ENCODE peak calls at places on chromosomes 1 and 21, in ten cellular contexts. One of them, this sample, is unnamed.

GRCh38 chr1:26351591-26352337 is 2.2 kb downstream of the CRYBG2 start:
- DNase-seq in mucosa of descending colon: no peak
- DNase-seq in fibroblast of villous mesenchyme: no peak
- DNase-seq in left lung: no peak
- DNase-seq in ovary: no peak
- DNase-seq in breast epithelium: no peak
- DNase-seq in LNCaP clone FGC: no peak
- DNase-seq in pancreas: no peak
- DNase-seq in HFF-Myc: no peak
- DNase-seq in fibroblast of pulmonary artery: no peak
- DNase-seq in this sample: no peak

GRCh38 chr1:226248091-226248490 is 24.6 kb downstream of the MIXL1 start:
- DNase-seq in HFF-Myc: no peak
- DNase-seq in left lung: no peak
- DNase-seq in fibroblast of villous mesenchyme: peak; percentile 69
- DNase-seq in mucosa of descending colon: no peak
- DNase-seq in ovary: no peak
- DNase-seq in pancreas: no peak
- DNase-seq in breast epithelium: no peak
- DNase-seq in fibroblast of pulmonary artery: peak; percentile 83
- DNase-seq in LNCaP clone FGC: no peak
- DNase-seq in this sample: no peak

GRCh38 chr1:157691285-157691920 is 9.2 kb downstream of the FCRL3 start:
- DNase-seq in left lung: no peak
- DNase-seq in ovary: no peak
- DNase-seq in mucosa of descending colon: no peak
- DNase-seq in fibroblast of pulmonary artery: peak; percentile 23
- DNase-seq in fibroblast of villous mesenchyme: peak; percentile 11
- DNase-seq in breast epithelium: no peak
- DNase-seq in HFF-Myc: peak; percentile 22
- DNase-seq in LNCaP clone FGC: peak; percentile 33
- DNase-seq in pancreas: no peak
- DNase-seq in this sample: no peak

GRCh38 chr1:35560256-35561225 is 2.9 kb downstream of the NCDN start:
- DNase-seq in LNCaP clone FGC: no peak
- DNase-seq in breast epithelium: peak; percentile 85
- DNase-seq in mucosa of descending colon: no peak
- DNase-seq in fibroblast of pulmonary artery: no peak
- DNase-seq in pancreas: peak; percentile 88
- DNase-seq in ovary: peak; percentile 51
- DNase-seq in HFF-Myc: no peak
- DNase-seq in fibroblast of villous mesenchyme: no peak
- DNase-seq in left lung: peak; percentile 77
- DNase-seq in this sample: no peak

GRCh38 chr1:36457691-36458090 is 6.5 kb downstream of the MRPS15 start:
- DNase-seq in fibroblast of villous mesenchyme: no peak
- DNase-seq in LNCaP clone FGC: no peak
- DNase-seq in left lung: no peak
- DNase-seq in mucosa of descending colon: no peak
- DNase-seq in ovary: no peak
- DNase-seq in fibroblast of pulmonary artery: no peak
- DNase-seq in HFF-Myc: no peak
- DNase-seq in pancreas: peak; percentile 3
- DNase-seq in breast epithelium: no peak
- DNase-seq in this sample: no peak

GRCh38 chr1:151156515-151156819 is at the start of gene TNFAIP8L2:
- DNase-seq in ovary: no peak
- DNase-seq in breast epithelium: no peak
- DNase-seq in mucosa of descending colon: peak; percentile 88
- DNase-seq in left lung: peak; percentile 89
- DNase-seq in fibroblast of villous mesenchyme: no peak
- DNase-seq in pancreas: no peak
- DNase-seq in fibroblast of pulmonary artery: no peak
- DNase-seq in HFF-Myc: no peak
- DNase-seq in LNCaP clone FGC: no peak
- DNase-seq in this sample: no peak

GRCh38 chr1:151711940-151712339 is 4.7 kb downstream of the CELF3 start:
- DNase-seq in pancreas: no peak
- DNase-seq in fibroblast of pulmonary artery: no peak
- DNase-seq in HFF-Myc: no peak
- DNase-seq in left lung: no peak
- DNase-seq in fibroblast of villous mesenchyme: no peak
- DNase-seq in LNCaP clone FGC: no peak
- DNase-seq in breast epithelium: no peak
- DNase-seq in mucosa of descending colon: no peak
- DNase-seq in ovary: no peak
- DNase-seq in this sample: no peak

GRCh38 chr1:85654066-85654782 is 54.0 kb downstream of the ZNHIT6 start:
- DNase-seq in LNCaP clone FGC: no peak
- DNase-seq in ovary: no peak
- DNase-seq in mucosa of descending colon: no peak
- DNase-seq in fibroblast of pulmonary artery: peak; percentile 35
- DNase-seq in left lung: no peak
- DNase-seq in HFF-Myc: no peak
- DNase-seq in pancreas: no peak
- DNase-seq in fibroblast of villous mesenchyme: peak; percentile 34
- DNase-seq in breast epithelium: no peak
- DNase-seq in this sample: no peak

GRCh38 chr21:32717851-32718316 is 9.9 kb downstream of the SYNJ1 start:
- DNase-seq in HFF-Myc: no peak
- DNase-seq in LNCaP clone FGC: no peak
- DNase-seq in fibroblast of pulmonary artery: no peak
- DNase-seq in ovary: no peak
- DNase-seq in breast epithelium: no peak
- DNase-seq in pancreas: no peak
- DNase-seq in mucosa of descending colon: no peak
- DNase-seq in fibroblast of villous mesenchyme: peak; percentile 85
- DNase-seq in left lung: no peak
- DNase-seq in this sample: no peak

GRCh38 chr21:32716486-32716885 is 11.3 kb downstream of the SYNJ1 start:
- DNase-seq in left lung: no peak
- DNase-seq in HFF-Myc: no peak
- DNase-seq in breast epithelium: no peak
- DNase-seq in ovary: no peak
- DNase-seq in pancreas: no peak
- DNase-seq in LNCaP clone FGC: no peak
- DNase-seq in mucosa of descending colon: no peak
- DNase-seq in fibroblast of pulmonary artery: no peak
- DNase-seq in fibroblast of villous mesenchyme: no peak
- DNase-seq in this sample: no peak

GRCh38 chr21:32713726-32714125 is 14.1 kb downstream of the SYNJ1 start:
- DNase-seq in pancreas: no peak
- DNase-seq in fibroblast of pulmonary artery: no peak
- DNase-seq in fibroblast of villous mesenchyme: peak; percentile 78
- DNase-seq in HFF-Myc: no peak
- DNase-seq in LNCaP clone FGC: no peak
- DNase-seq in ovary: no peak
- DNase-seq in mucosa of descending colon: no peak
- DNase-seq in left lung: no peak
- DNase-seq in breast epithelium: no peak
- DNase-seq in this sample: no peak

DNA sequence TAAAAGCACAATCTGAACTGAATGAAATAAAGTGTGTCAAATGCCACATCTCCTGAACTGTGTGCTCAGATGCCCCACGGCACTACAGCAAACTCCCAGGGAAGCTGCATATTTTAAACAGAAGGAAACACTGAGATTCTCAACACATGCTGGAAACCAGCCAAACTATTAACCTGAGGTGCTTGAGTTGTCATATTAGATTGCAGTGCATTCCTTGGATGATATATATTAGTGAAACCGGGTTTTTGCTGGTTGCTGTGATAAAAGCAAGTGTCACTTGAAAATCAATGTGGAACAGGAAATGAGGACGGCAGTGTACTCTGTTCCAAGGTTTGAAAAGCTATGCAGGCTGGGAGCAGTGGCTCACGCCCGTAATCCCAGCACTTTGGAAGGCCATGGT is 8.7 kb downstream of the SYNJ1 start:
- DNase-seq in breast epithelium: no peak
- DNase-seq in HFF-Myc: no peak
- DNase-seq in fibroblast of villous mesenchyme: no peak
- DNase-seq in ovary: no peak
- DNase-seq in mucosa of descending colon: no peak
- DNase-seq in fibroblast of pulmonary artery: no peak
- DNase-seq in LNCaP clone FGC: no peak
- DNase-seq in left lung: no peak
- DNase-seq in pancreas: no peak
- DNase-seq in this sample: no peak
- H3K4me3 ChIP-seq in breast epithelium: no peak overlapping the region
- H3K4me3 ChIP-seq in HFF-Myc: no peak overlapping the region
- H3K4me3 ChIP-seq in fibroblast of villous mesenchyme: no peak overlapping the region
- H3K4me3 ChIP-seq in ovary: no peak overlapping the region
- H3K4me3 ChIP-seq in mucosa of descending colon: no peak overlapping the region
- H3K4me3 ChIP-seq in fibroblast of pulmonary artery: no peak overlapping the region
- H3K4me3 ChIP-seq in LNCaP clone FGC: no peak overlapping the region
- H3K4me3 ChIP-seq in left lung: no peak overlapping the region
- H3K4me3 ChIP-seq in pancreas: no peak overlapping the region
- H3K4me3 ChIP-seq in this sample: no peak overlapping the region

GRCh38 chr1:155241851-155242264 is 13.4 kb downstream of the ENTREP3 start:
- DNase-seq in pancreas: no peak
- DNase-seq in left lung: no peak
- DNase-seq in HFF-Myc: no peak
- DNase-seq in fibroblast of pulmonary artery: no peak
- DNase-seq in fibroblast of villous mesenchyme: no peak
- DNase-seq in mucosa of descending colon: no peak
- DNase-seq in ovary: no peak
- DNase-seq in breast epithelium: no peak
- DNase-seq in LNCaP clone FGC: no peak
- DNase-seq in this sample: no peak

GRCh38 chr1:155241069-155241679 is 14.1 kb downstream of the ENTREP3 start:
- DNase-seq in HFF-Myc: peak; percentile 93
- DNase-seq in LNCaP clone FGC: peak; percentile 89
- DNase-seq in fibroblast of villous mesenchyme: peak; percentile 87
- DNase-seq in mucosa of descending colon: no peak
- DNase-seq in fibroblast of pulmonary artery: peak; percentile 87
- DNase-seq in pancreas: no peak
- DNase-seq in left lung: no peak
- DNase-seq in breast epithelium: no peak
- DNase-seq in ovary: peak; percentile 61
- DNase-seq in this sample: no peak

GRCh38 chr1:155245163-155245524 is 10.1 kb downstream of the ENTREP3 start:
- DNase-seq in pancreas: no peak
- DNase-seq in mucosa of descending colon: no peak
- DNase-seq in breast epithelium: no peak
- DNase-seq in ovary: no peak
- DNase-seq in fibroblast of villous mesenchyme: no peak
- DNase-seq in LNCaP clone FGC: no peak
- DNase-seq in HFF-Myc: no peak
- DNase-seq in fibroblast of pulmonary artery: no peak
- DNase-seq in left lung: no peak
- DNase-seq in this sample: no peak

GRCh38 chr1:155244368-155245162 is 10.7 kb downstream of the ENTREP3 start:
- DNase-seq in LNCaP clone FGC: peak; percentile 98
- DNase-seq in HFF-Myc: peak; percentile 99
- DNase-seq in ovary: peak; percentile 97
- DNase-seq in fibroblast of pulmonary artery: peak; percentile 100
- DNase-seq in mucosa of descending colon: peak; percentile 97
- DNase-seq in breast epithelium: peak; percentile 94
- DNase-seq in pancreas: peak; percentile 88
- DNase-seq in left lung: peak; percentile 94
- DNase-seq in fibroblast of villous mesenchyme: peak; percentile 99
- DNase-seq in this sample: peak; percentile 97

GRCh38 chr1:155242805-155243358 is 12.4 kb downstream of the ENTREP3 start:
- DNase-seq in fibroblast of pulmonary artery: peak; percentile 35
- DNase-seq in pancreas: no peak
- DNase-seq in fibroblast of villous mesenchyme: no peak
- DNase-seq in ovary: no peak
- DNase-seq in mucosa of descending colon: no peak
- DNase-seq in breast epithelium: no peak
- DNase-seq in left lung: no peak
- DNase-seq in LNCaP clone FGC: no peak
- DNase-seq in HFF-Myc: no peak
- DNase-seq in this sample: no peak
- H3K4me3 ChIP-seq in fibroblast of pulmonary artery: peak overlapping the region; percentile 74
- H3K4me3 ChIP-seq in pancreas: peak overlapping the region; percentile 59
- H3K4me3 ChIP-seq in fibroblast of villous mesenchyme: peak overlapping the region; percentile 69
- H3K4me3 ChIP-seq in ovary: no peak overlapping the region
- H3K4me3 ChIP-seq in mucosa of descending colon: no peak overlapping the region
- H3K4me3 ChIP-seq in breast epithelium: peak overlapping the region; percentile 70
- H3K4me3 ChIP-seq in left lung: peak overlapping the region; percentile 53
- H3K4me3 ChIP-seq in LNCaP clone FGC: no peak overlapping the region
- H3K4me3 ChIP-seq in HFF-Myc: peak overlapping the region; percentile 60
- H3K4me3 ChIP-seq in this sample: peak overlapping the region; percentile 85

GRCh38 chr1:171654705-171655214 is 2.3 kb upstream of the MYOC start:
- DNase-seq in pancreas: no peak
- DNase-seq in LNCaP clone FGC: no peak
- DNase-seq in fibroblast of villous mesenchyme: no peak
- DNase-seq in breast epithelium: no peak
- DNase-seq in HFF-Myc: no peak
- DNase-seq in ovary: no peak
- DNase-seq in fibroblast of pulmonary artery: no peak
- DNase-seq in mucosa of descending colon: no peak
- DNase-seq in left lung: no peak
- DNase-seq in this sample: no peak

GRCh38 chr1:171661076-171661650 is 8.7 kb upstream of the MYOC start:
- DNase-seq in fibroblast of pulmonary artery: no peak
- DNase-seq in LNCaP clone FGC: no peak
- DNase-seq in pancreas: no peak
- DNase-seq in fibroblast of villous mesenchyme: no peak
- DNase-seq in breast epithelium: no peak
- DNase-seq in left lung: no peak
- DNase-seq in mucosa of descending colon: no peak
- DNase-seq in ovary: no peak
- DNase-seq in HFF-Myc: no peak
- DNase-seq in this sample: no peak

GRCh38 chr1:171653796-171654704 is 1.6 kb upstream of the MYOC start:
- DNase-seq in left lung: no peak
- DNase-seq in LNCaP clone FGC: no peak
- DNase-seq in HFF-Myc: no peak
- DNase-seq in mucosa of descending colon: no peak
- DNase-seq in breast epithelium: no peak
- DNase-seq in pancreas: no peak
- DNase-seq in fibroblast of villous mesenchyme: peak; percentile 21
- DNase-seq in fibroblast of pulmonary artery: peak; percentile 52
- DNase-seq in ovary: no peak
- DNase-seq in this sample: no peak

GRCh38 chr1:171652234-171652822 is at the start of gene MYOC:
- DNase-seq in fibroblast of pulmonary artery: no peak
- DNase-seq in fibroblast of villous mesenchyme: no peak
- DNase-seq in left lung: no peak
- DNase-seq in pancreas: no peak
- DNase-seq in breast epithelium: no peak
- DNase-seq in LNCaP clone FGC: no peak
- DNase-seq in mucosa of descending colon: no peak
- DNase-seq in ovary: no peak
- DNase-seq in HFF-Myc: no peak
- DNase-seq in this sample: no peak

GRCh38 chr1:171655215-171656116 is 3.0 kb upstream of the MYOC start:
- DNase-seq in pancreas: peak; percentile 74
- DNase-seq in fibroblast of pulmonary artery: peak; percentile 93
- DNase-seq in fibroblast of villous mesenchyme: peak; percentile 56
- DNase-seq in left lung: peak; percentile 83
- DNase-seq in mucosa of descending colon: peak; percentile 63
- DNase-seq in ovary: peak; percentile 73
- DNase-seq in breast epithelium: no peak
- DNase-seq in HFF-Myc: no peak
- DNase-seq in LNCaP clone FGC: no peak
- DNase-seq in this sample: no peak
- H3K4me3 ChIP-seq in pancreas: no peak overlapping the region
- H3K4me3 ChIP-seq in fibroblast of pulmonary artery: peak overlapping the region; percentile 44
- H3K4me3 ChIP-seq in fibroblast of villous mesenchyme: peak overlapping the region; percentile 12
- H3K4me3 ChIP-seq in left lung: no peak overlapping the region
- H3K4me3 ChIP-seq in mucosa of descending colon: no peak overlapping the region
- H3K4me3 ChIP-seq in ovary: peak overlapping the region; percentile 4
- H3K4me3 ChIP-seq in breast epithelium: no peak overlapping the region
- H3K4me3 ChIP-seq in HFF-Myc: no peak overlapping the region
- H3K4me3 ChIP-seq in LNCaP clone FGC: no peak overlapping the region
- H3K4me3 ChIP-seq in this sample: peak overlapping the region; percentile 49

DNA sequence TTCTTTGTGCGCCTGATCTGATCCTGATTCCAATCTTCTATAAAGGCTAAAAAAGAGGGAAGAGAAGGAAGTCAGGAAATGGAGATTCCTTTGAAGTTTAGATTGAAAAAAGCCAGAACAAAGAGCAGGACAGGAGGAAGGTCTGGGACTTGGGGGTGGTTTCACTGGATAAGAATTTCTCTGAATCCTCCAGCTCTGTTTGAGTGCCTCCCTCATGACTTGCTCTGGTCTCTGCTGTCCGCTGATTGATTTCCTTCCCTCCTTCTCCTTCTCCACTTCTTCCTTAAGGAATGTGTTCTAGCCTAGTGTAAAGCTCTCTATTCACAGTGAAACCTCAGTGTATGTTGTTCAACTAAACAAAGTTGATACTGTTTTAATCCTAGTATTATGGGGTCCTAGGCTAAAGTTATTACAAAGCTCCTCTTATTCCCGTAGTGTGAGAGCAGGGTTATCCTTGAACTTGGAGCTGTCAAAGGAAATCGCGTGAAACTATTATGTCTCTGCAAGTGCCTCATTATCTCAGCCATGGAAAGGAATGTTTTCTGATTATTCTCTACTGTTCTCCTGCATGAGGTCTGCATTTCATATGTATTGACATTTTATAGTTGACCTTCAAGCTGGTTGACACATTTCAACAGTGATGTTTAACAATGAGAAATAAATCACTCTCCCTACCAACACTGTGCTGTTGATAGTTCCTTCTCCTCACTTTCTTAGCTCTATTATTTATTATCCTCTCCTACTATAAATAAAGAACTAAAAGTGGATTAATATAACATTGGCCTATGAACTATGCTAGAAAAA is 82.8 kb upstream of the KCTD3 start:
- DNase-seq in ovary: no peak
- DNase-seq in left lung: no peak
- DNase-seq in LNCaP clone FGC: no peak
- DNase-seq in fibroblast of villous mesenchyme: peak; percentile 8
- DNase-seq in HFF-Myc: no peak
- DNase-seq in breast epithelium: no peak
- DNase-seq in fibroblast of pulmonary artery: no peak
- DNase-seq in mucosa of descending colon: no peak
- DNase-seq in pancreas: no peak
- DNase-seq in this sample: no peak
- H3K4me3 ChIP-seq in ovary: no peak overlapping the region
- H3K4me3 ChIP-seq in left lung: no peak overlapping the region
- H3K4me3 ChIP-seq in LNCaP clone FGC: no peak overlapping the region
- H3K4me3 ChIP-seq in fibroblast of villous mesenchyme: no peak overlapping the region
- H3K4me3 ChIP-seq in HFF-Myc: no peak overlapping the region
- H3K4me3 ChIP-seq in breast epithelium: no peak overlapping the region
- H3K4me3 ChIP-seq in fibroblast of pulmonary artery: no peak overlapping the region
- H3K4me3 ChIP-seq in mucosa of descending colon: no peak overlapping the region
- H3K4me3 ChIP-seq in pancreas: no peak overlapping the region
- H3K4me3 ChIP-seq in this sample: no peak overlapping the region